ENCODE peak calls at places on chromosome 6, in eight cellular contexts. P is A549, K is aorta, C is esophagus muscularis mucosa, Z is fibroblast of lung, F is iPS DF 6.9, X is left ventricle myocardium inferior, D is pancreas. T is an unnamed sample.

GRCh38 chr6:111686249-111686997 is 80.7 kb upstream of the TRAF3IP2 start:
- DNase-seq in P (no peak), K (no peak), C (peak; percentile 77), Z (no peak), F (no peak), X (no peak), D (no peak), T (no peak)

GRCh38 chr6:4107873-4108272 is 27.5 kb downstream of the ECI2 start:
- DNase-seq in P (no peak), K (no peak), C (no peak), Z (no peak), F (no peak), X (no peak), D (no peak), T (no peak)

GRCh38 chr6:141359953-141360352 is 772.8 kb upstream of the GJE1 start:
- DNase-seq in P (no peak), K (no peak), C (no peak), Z (peak; percentile 25), F (no peak), X (no peak), D (no peak), T (no peak)

GRCh38 chr6:141169419-141169818 is 963.3 kb upstream of the GJE1 start:
- DNase-seq in P (peak; percentile 1), K (no peak), C (no peak), Z (peak; percentile 47), F (peak; percentile 22), X (no peak), D (no peak), T (no peak)

GRCh38 chr6:6883011-6883410 is 224.8 kb upstream of the RREB1 start:
- DNase-seq in P (no peak), K (no peak), C (no peak), Z (no peak), F (no peak), X (no peak), D (no peak), T (no peak)

GRCh38 chr6:33676416-33677152 is 34.9 kb downstream of the UQCC2 start:
- DNase-seq in P (no peak), K (no peak), C (no peak), Z (no peak), F (no peak), X (no peak), D (no peak), T (no peak)

GRCh38 chr6:170286246-170286933 is 4.5 kb downstream of the DLL1 start:
- DNase-seq in P (no peak), K (no peak), C (no peak), Z (no peak), F (no peak), X (peak; percentile 53), D (peak; percentile 64), T (no peak)

GRCh38 chr6:46867411-46867810 is 54.3 kb downstream of the ADGRF5 start:
- DNase-seq in P (no peak), K (no peak), C (no peak), Z (no peak), F (no peak), X (no peak), D (no peak), T (no peak)

GRCh38 chr6:26478985-26479278 is 21.2 kb upstream of the BTN1A1 start:
- DNase-seq in P (no peak), K (no peak), C (no peak), Z (no peak), F (no peak), X (no peak), D (no peak), T (no peak)

GRCh38 chr6:5567352-5567751 is 306.0 kb downstream of the FARS2 start:
- DNase-seq in P (no peak), K (no peak), C (no peak), Z (no peak), F (no peak), X (no peak), D (no peak), T (no peak)

GRCh38 chr6:11613858-11614257 is 76.3 kb downstream of the TMEM170B start:
- DNase-seq in P (peak; percentile 57), K (no peak), C (no peak), Z (peak; percentile 91), F (no peak), X (no peak), D (no peak), T (no peak)

GRCh38 chr6:3425574-3425973 is 31.3 kb downstream of the SLC22A23 start:
- DNase-seq in P (no peak), K (no peak), C (no peak), Z (no peak), F (no peak), X (no peak), D (no peak), T (no peak)

GRCh38 chr6:45795678-45796077 is 220.0 kb downstream of the CLIC5 start:
- DNase-seq in P (no peak), K (no peak), C (no peak), Z (peak; percentile 21), F (no peak), X (no peak), D (no peak), T (no peak)

GRCh38 chr6:111573118-111573883 is 32.4 kb downstream of the TRAF3IP2 start:
- DNase-seq in P (no peak), K (no peak), C (no peak), Z (peak; percentile 74), F (no peak), X (no peak), D (no peak), T (no peak)

GRCh38 chr6:52063584-52064400 is 23.6 kb downstream of the PKHD1 start:
- DNase-seq in P (peak; percentile 36), K (no peak), C (no peak), Z (peak; percentile 4), F (peak; percentile 33), X (no peak), D (peak; percentile 36), T (no peak)

GRCh38 chr6:130600880-130601341 is 226.3 kb upstream of the SMLR1 start:
- DNase-seq in P (no peak), K (no peak), C (no peak), Z (peak; percentile 34), F (no peak), X (no peak), D (no peak), T (no peak)

DNA sequence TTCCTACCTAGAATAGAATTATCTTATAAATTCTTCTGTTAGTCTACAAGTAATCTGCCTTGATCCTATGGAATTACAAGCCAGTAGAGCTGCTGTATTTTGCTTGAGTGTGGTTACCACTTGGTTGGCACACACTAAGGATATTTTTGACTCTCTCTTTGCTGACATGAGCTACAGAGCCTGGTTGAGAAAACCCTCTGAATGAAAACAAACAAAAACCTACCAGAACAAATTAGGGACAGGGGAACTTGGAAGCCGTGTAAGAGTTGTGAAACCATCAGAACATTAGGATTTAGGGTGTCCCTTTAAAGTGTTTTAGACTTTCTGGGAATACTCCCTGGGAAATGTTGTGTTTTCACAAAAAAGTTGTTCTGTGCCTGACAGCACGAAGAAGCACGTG is 20.5 kb upstream of the PDE7B start:
- DNase-seq in P (no peak), K (no peak), C (no peak), Z (peak; percentile 86), F (no peak), X (no peak), D (no peak), T (no peak)
- H3K27ac ChIP-seq in P (no peak overlapping the region), K (no peak overlapping the region), C (no peak overlapping the region), Z (no peak overlapping the region), F (no peak overlapping the region), X (no peak overlapping the region), D (no peak overlapping the region), T (no peak overlapping the region)

DNA sequence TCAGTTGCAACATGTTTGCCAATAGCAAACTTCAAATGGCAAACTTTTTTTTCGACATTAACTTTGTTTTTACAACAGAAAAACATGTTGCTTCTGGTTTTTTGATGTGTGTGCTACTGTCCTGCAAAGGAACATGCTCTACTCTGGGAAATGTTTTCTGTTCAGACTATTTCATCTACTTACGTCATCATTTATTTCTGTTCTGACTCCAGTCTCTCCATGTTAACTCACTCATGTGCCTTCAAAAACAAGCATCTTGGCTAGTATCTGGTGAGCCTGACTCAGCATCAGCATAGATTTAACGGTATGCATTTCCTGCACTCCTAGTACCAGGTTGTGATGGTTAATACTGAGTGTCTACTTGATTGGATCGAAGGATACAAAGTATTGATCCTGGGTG is 36.1 kb upstream of the MAP7 start:
- DNase-seq in P (peak; percentile 28), K (no peak), C (no peak), Z (peak; percentile 98), F (no peak), X (no peak), D (no peak), T (no peak)
- H3K4me1 ChIP-seq in P (peaks cover 13% of the 10 kb centered on the region), K (peaks cover 2% of the 10 kb centered on the region), C (peaks cover 21% of the 10 kb centered on the region), Z (peaks cover 12% of the 10 kb centered on the region), F (peaks cover 4% of the 10 kb centered on the region), X (peaks cover 37% of the 10 kb centered on the region), D (no peaks in the 10 kb centered on the region), T (peaks cover 26% of the 10 kb centered on the region)

GRCh38 chr6:158046201-158047119 is 64.8 kb downstream of the SYNJ2 start:
- DNase-seq in P (no peak), K (peak; percentile 29), C (no peak), Z (no peak), F (no peak), X (peak; percentile 3), D (no peak), T (no peak)
- H3K27ac ChIP-seq in P (peak overlapping the region; percentile 21), K (no peak overlapping the region), C (no peak overlapping the region), Z (no peak overlapping the region), F (no peak overlapping the region), X (peak overlapping the region; percentile 25), D (no peak overlapping the region), T (no peak overlapping the region)

GRCh38 chr6:134525190-134525868 is 207.4 kb upstream of the SGK1 start:
- DNase-seq in P (no peak), K (no peak), C (no peak), Z (no peak), F (no peak), X (no peak), D (no peak), T (no peak)

GRCh38 chr6:134529921-134530320 is 212.0 kb upstream of the SGK1 start:
- DNase-seq in P (peak; percentile 89), K (no peak), C (no peak), Z (no peak), F (no peak), X (no peak), D (no peak), T (no peak)

GRCh38 chr6:134523903-134524302 is 206.0 kb upstream of the SGK1 start:
- DNase-seq in P (no peak), K (no peak), C (no peak), Z (no peak), F (no peak), X (no peak), D (no peak), T (no peak)

GRCh38 chr6:134523051-134523450 is 205.1 kb upstream of the SGK1 start:
- DNase-seq in P (no peak), K (no peak), C (no peak), Z (no peak), F (no peak), X (no peak), D (no peak), T (no peak)

DNA sequence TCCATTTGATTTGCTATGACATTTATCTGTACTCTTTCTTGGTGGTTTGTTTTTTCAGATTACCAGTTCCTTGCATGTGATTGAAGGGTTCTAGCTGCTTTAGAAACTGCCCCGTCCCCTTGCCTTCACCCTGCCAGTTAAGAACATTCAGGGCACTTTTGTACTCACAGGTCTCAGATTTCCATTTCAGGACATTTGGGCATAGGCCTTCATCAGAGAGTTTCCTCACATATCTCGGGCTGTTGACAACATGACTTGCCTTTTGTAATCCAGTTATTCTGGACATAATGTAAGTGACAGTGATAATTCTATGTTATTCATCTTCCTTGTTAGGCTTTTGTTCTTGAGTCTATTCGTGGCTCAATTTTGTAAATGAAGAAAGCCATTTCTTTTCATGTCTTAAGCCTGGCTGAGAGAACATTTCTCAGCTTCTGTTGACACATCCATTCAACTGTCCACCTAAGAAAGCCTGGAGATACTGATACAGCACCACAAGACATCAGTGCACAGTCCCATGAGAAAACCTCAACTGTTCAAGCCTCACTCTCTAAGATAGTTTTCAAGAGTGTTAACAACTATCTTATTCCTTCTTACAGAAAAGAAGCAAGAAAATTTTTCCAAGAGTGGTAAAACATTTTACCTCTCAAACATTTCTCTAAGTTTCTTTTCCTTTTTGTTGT is 209.3 kb upstream of the SGK1 start:
- DNase-seq in P (no peak), K (no peak), C (no peak), Z (no peak), F (no peak), X (no peak), D (no peak), T (no peak)
- H3K4me1 ChIP-seq in P (peaks cover 60% of the 10 kb centered on the region), K (no peaks in the 10 kb centered on the region), C (no peaks in the 10 kb centered on the region), Z (no peaks in the 10 kb centered on the region), F (no peaks in the 10 kb centered on the region), X (peaks cover 37% of the 10 kb centered on the region), D (peaks cover 3% of the 10 kb centered on the region), T (no peaks in the 10 kb centered on the region)

T was measured in esophagus squamous epithelium.